ENCODE peak calls at places on chromosomes 6 and 20, in ten cellular contexts. Q is tibial artery; B is pancreas; U is fibroblast of lung; T is tibial nerve; S is upper lobe of right lung; P is GM23248; E is right cardiac atrium; W is CD4-positive, alpha-beta T cell; D is SK-N-MC. H is an unnamed sample. For H3K9me3, the result is how much of the 10 kb centered on the place peaks cover.

GRCh38 chr20:12030470-12030869 is 112.8 kb downstream of the BTBD3 start:
- DNase-seq in Q (no peak), B (no peak), U (no peak), T (no peak), S (no peak), P (no peak), E (no peak), W (no peak), D (no peak), H (no peak)

GRCh38 chr6:149013932-149014331 is 267.1 kb downstream of the UST start:
- DNase-seq in Q (no peak), B (no peak), U (no peak), T (no peak), S (no peak), P (no peak), E (no peak), W (no peak), D (no peak), H (no peak)

GRCh38 chr6:79964607-79965081 is 17.3 kb upstream of the ELOVL4 start:
- DNase-seq in Q (no peak), B (no peak), U (no peak), T (no peak), S (no peak), P (no peak), E (no peak), W (no peak), D (no peak), H (no peak)

GRCh38 chr6:11367638-11368199 is 135.3 kb upstream of the NEDD9 start:
- DNase-seq in Q (no peak), B (peak), U (no peak), T (no peak), S (no peak), P (no peak), E (no peak), W (no peak), D (no peak), H (no peak)

GRCh38 chr6:84768442-84769174 is 4.2 kb upstream of the TBX18 start:
- DNase-seq in Q (peak), B (no peak), U (no peak), T (peak), S (no peak), P (peak), E (peak), W (no peak), D (no peak), H (no peak)

GRCh38 chr6:134063966-134064445 is 11.6 kb upstream of the SLC2A12 start:
- DNase-seq in Q (peak), B (peak), U (peak), T (peak), S (no peak), P (peak), E (peak), W (peak), D (peak), H (peak)

GRCh38 chr6:160972111-160972510 is 19.5 kb upstream of the MAP3K4 start:
- DNase-seq in Q (no peak), B (no peak), U (peak), T (no peak), S (no peak), P (peak), E (no peak), W (no peak), D (no peak), H (no peak)

GRCh38 chr6:103405321-103405720 is 1454.4 kb downstream of the HACE1 start:
- DNase-seq in Q (no peak), B (no peak), U (no peak), T (no peak), S (no peak), P (no peak), E (no peak), W (no peak), D (no peak), H (no peak)

GRCh38 chr20:36919715-36920333 is 31.7 kb downstream of the SAMHD1 start:
- DNase-seq in Q (no peak), B (no peak), U (peak), T (no peak), S (no peak), P (peak), E (no peak), W (no peak), D (peak), H (no peak)

GRCh38 chr6:139250296-139251274 is 41.2 kb downstream of the TXLNB start:
- DNase-seq in Q (peak), B (peak), U (peak), T (no peak), S (no peak), P (peak), E (peak), W (peak), D (no peak), H (peak)

GRCh38 chr20:50376179-50376887 is 133.8 kb upstream of the PTPN1 start:
- DNase-seq in Q (no peak), B (no peak), U (no peak), T (no peak), S (no peak), P (no peak), E (no peak), W (no peak), D (no peak), H (no peak)

GRCh38 chr6:113120577-113121285 is 736.4 kb upstream of the MARCKS start:
- DNase-seq in Q (no peak), B (no peak), U (peak), T (no peak), S (no peak), P (peak), E (no peak), W (no peak), D (no peak), H (no peak)

GRCh38 chr20:46150982-46151381 is 32.9 kb downstream of the CD40 start:
- DNase-seq in Q (no peak), B (no peak), U (no peak), T (no peak), S (no peak), P (no peak), E (no peak), W (no peak), D (no peak), H (no peak)

GRCh38 chr6:30194797-30195690 is 18.2 kb downstream of the TRIM26 start:
- DNase-seq in Q (no peak), B (no peak), U (no peak), T (no peak), S (no peak), P (no peak), E (no peak), W (no peak), D (no peak), H (no peak)

GRCh38 chr20:45444050-45444449 is 25.5 kb upstream of the WFDC2 start:
- DNase-seq in Q (no peak), B (no peak), U (no peak), T (no peak), S (no peak), P (no peak), E (no peak), W (no peak), D (no peak), H (peak)

DNA sequence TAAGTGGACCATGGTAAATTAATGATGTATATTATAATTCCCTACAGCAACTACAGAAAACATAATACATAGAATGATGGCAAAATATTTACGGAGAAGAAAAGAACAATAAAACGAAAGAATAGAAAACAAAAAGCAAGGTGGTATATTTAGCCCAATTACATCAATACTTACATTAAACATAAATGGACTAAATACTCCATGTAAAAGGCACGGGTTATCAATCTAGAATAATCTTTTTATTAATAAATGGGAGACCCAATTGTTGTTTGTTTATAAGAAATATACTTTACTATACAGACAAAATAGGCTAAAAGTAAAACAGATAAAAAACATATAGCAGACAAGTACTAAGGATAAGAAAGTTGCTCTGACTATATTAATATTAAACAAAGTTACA is 137.2 kb downstream of the TASP1 start:
- DNase-seq in Q (no peak), B (no peak), U (no peak), T (no peak), S (no peak), P (no peak), E (no peak), W (no peak), D (no peak), H (no peak)
- H3K9me3 ChIP-seq in Q (under half), B (under half), U (under half), T (half or more), S (under half), P (under half), E (under half), W (under half), D (under half), H (under half)

GRCh38 chr20:20134941-20135572 is 82.7 kb downstream of the CFAP61 start:
- DNase-seq in Q (no peak), B (no peak), U (no peak), T (no peak), S (no peak), P (no peak), E (no peak), W (no peak), D (no peak), H (no peak)

GRCh38 chr20:20136313-20136712 is 84.0 kb downstream of the CFAP61 start:
- DNase-seq in Q (no peak), B (no peak), U (no peak), T (no peak), S (no peak), P (no peak), E (no peak), W (no peak), D (no peak), H (no peak)

DNA sequence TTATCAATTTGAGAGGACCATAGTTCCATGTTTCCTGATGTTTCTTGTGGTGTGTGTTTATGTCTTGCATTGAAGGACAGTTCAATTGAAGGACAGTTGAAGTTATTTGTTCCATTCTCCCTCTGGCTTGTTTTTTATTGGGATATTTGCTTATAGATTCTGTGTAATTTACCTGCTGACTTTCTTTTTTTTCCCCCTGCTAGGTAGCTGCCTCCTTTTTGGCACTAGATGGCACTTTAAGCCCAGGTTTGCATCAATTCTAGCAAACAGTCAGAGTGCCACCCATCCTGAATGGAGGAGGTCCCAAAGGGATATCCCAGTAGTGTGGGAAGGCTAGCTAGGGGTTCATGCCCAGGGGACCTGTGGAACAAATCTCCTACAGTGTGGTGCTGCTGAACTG is 78.1 kb downstream of the CFAP61 start:
- DNase-seq in Q (no peak), B (no peak), U (no peak), T (no peak), S (no peak), P (peak), E (no peak), W (no peak), D (no peak), H (no peak)
- H3K9me3 ChIP-seq in Q (under half), B (under half), U (under half), T (half or more), S (under half), P (under half), E (under half), W (under half), D (under half), H (under half)

DNA sequence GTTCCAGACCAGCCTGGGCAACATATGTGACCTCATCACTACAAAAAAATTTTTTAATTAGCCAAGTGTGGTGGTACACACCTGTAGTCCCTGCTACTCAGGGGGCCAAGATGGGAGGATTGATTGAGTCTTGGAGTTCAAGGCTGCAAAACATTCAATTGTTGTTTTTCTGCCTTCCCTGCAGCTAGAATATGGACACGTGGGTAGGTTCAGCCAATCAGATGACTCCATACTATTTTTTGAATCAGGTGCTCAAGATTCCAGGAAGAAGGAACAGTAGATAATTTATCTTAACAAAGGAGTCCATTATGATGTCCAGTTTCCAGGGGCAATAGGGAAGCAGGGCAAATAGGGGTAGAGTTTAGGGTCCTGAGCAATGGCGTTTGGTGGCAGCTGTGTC is 2.4 kb upstream of the DEFB119 start:
- DNase-seq in Q (no peak), B (no peak), U (no peak), T (no peak), S (no peak), P (no peak), E (no peak), W (no peak), D (no peak), H (no peak)
- H3K9me3 ChIP-seq in Q (under half), B (under half), U (under half), T (under half), S (under half), P (under half), E (under half), W (under half), D (under half), H (under half)

GRCh38 chr6:24971067-24971466 is 35.3 kb upstream of the RIPOR2 start:
- DNase-seq in Q (no peak), B (no peak), U (no peak), T (no peak), S (no peak), P (no peak), E (no peak), W (no peak), D (no peak), H (no peak)
- H3K9me3 ChIP-seq in Q (under half), B (under half), U (under half), T (under half), S (under half), P (under half), E (under half), W (under half), D (under half), H (under half)

DNA sequence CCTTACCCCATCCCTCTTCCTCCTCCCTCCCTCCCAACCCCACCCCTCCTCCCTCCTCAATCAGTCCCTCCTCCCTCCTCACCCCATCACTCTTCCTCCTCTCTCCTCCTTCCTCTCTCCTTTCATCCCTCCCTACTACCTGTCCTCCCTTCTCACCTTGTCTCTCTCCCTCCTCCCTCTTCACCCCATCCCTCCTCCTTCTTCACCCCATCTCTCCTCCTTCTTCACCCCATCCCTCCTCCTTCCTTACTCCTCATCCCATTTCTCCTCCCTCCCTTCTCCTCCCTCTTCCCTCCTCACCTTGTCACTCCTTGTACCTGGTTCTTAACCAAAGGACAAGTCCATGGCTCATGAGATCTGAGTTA is 222.4 kb downstream of the TTLL2 start:
- DNase-seq in Q (no peak), B (no peak), U (no peak), T (no peak), S (no peak), P (no peak), E (no peak), W (no peak), D (no peak), H (no peak)
- H3K9me3 ChIP-seq in Q (under half), B (under half), U (under half), T (under half), S (under half), P (under half), E (under half), W (under half), D (under half), H (under half)

GRCh38 chr6:156989159-156989806 is 212.1 kb downstream of the ARID1B start:
- DNase-seq in Q (no peak), B (no peak), U (no peak), T (no peak), S (no peak), P (no peak), E (no peak), W (no peak), D (no peak), H (no peak)
- H3K9me3 ChIP-seq in Q (under half), B (under half), U (under half), T (under half), S (under half), P (under half), E (under half), W (under half), D (under half), H (under half)

GRCh38 chr6:108168026-108168463 is 2.2 kb downstream of the NR2E1 start:
- DNase-seq in Q (no peak), B (no peak), U (no peak), T (no peak), S (no peak), P (no peak), E (no peak), W (no peak), D (no peak), H (no peak)
- H3K9me3 ChIP-seq in Q (under half), B (under half), U (under half), T (under half), S (under half), P (under half), E (under half), W (under half), D (under half), H (under half)

GRCh38 chr6:9360881-9361280 is 925.5 kb upstream of the SLC35B3 start:
- DNase-seq in Q (no peak), B (no peak), U (peak), T (no peak), S (no peak), P (peak), E (no peak), W (no peak), D (no peak), H (no peak)
- H3K9me3 ChIP-seq in Q (under half), B (under half), U (under half), T (under half), S (under half), P (under half), E (under half), W (under half), D (under half), H (under half)

GRCh38 chr6:168624540-168624939 is 183.6 kb downstream of the SMOC2 start:
- DNase-seq in Q (no peak), B (no peak), U (no peak), T (no peak), S (no peak), P (no peak), E (no peak), W (no peak), D (no peak), H (no peak)
- H3K9me3 ChIP-seq in Q (under half), B (under half), U (under half), T (under half), S (under half), P (under half), E (under half), W (under half), D (under half), H (under half)

DNA sequence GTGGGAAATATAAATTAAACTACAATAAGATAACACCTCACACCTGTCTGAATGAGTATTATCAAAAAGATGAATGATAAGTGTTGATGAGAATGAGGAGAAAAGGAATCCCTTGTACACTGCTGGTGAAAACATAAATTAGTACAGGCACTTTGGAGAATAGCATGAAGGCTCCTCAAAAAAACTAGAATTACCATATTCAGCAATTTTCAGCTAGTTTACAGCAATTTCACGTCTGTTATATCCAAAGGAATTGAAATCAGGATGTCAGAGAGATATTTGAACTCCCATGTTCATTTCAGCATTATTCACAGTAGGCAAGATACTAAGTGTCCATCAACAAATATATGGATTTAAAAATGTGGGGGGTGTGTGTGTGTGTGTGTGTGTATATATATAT is 292.6 kb downstream of the CLVS2 start:
- DNase-seq in Q (no peak), B (no peak), U (no peak), T (no peak), S (no peak), P (no peak), E (no peak), W (no peak), D (no peak), H (no peak)
- H3K9me3 ChIP-seq in Q (under half), B (under half), U (under half), T (under half), S (under half), P (under half), E (under half), W (under half), D (under half), H (under half)